ENCODE peak calls at places on chromosomes 13 and 19, in five cellular contexts. One of them, this sample, is unnamed. For H3K4me1, the result is how much of the 10 kb centered on the place peaks cover.

GRCh38 chr19:4369888-4370260 is 26.5 kb downstream of the MPND start:
- DNase-seq in tibial artery: no peak
- DNase-seq in heart left ventricle: no peak
- DNase-seq in H9: peak
- DNase-seq in uterus: no peak
- DNase-seq in this sample: peak

GRCh38 chr19:6088677-6089063 is 21.6 kb downstream of the RFX2 start:
- DNase-seq in tibial artery: no peak
- DNase-seq in heart left ventricle: no peak
- DNase-seq in H9: no peak
- DNase-seq in uterus: no peak
- DNase-seq in this sample: no peak

GRCh38 chr13:50161052-50161451 is 145.8 kb downstream of the KCNRG start:
- DNase-seq in tibial artery: no peak
- DNase-seq in heart left ventricle: no peak
- DNase-seq in H9: no peak
- DNase-seq in uterus: no peak
- DNase-seq in this sample: no peak

GRCh38 chr19:14381689-14382474 is 638 bp downstream of the ADGRE5 start:
- DNase-seq in tibial artery: peak
- DNase-seq in heart left ventricle: peak
- DNase-seq in H9: no peak
- DNase-seq in uterus: peak
- DNase-seq in this sample: no peak

GRCh38 chr19:49335784-49336481 is 727 bp downstream of the CD37 start:
- DNase-seq in tibial artery: no peak
- DNase-seq in heart left ventricle: no peak
- DNase-seq in H9: no peak
- DNase-seq in uterus: no peak
- DNase-seq in this sample: no peak

GRCh38 chr13:112869202-112870061 is 99.6 kb upstream of the MCF2L start:
- DNase-seq in tibial artery: no peak
- DNase-seq in heart left ventricle: no peak
- DNase-seq in H9: no peak
- DNase-seq in uterus: no peak
- DNase-seq in this sample: no peak

GRCh38 chr13:110444226-110444653 is 117.3 kb downstream of the RAB20 start:
- DNase-seq in tibial artery: no peak
- DNase-seq in heart left ventricle: no peak
- DNase-seq in H9: no peak
- DNase-seq in uterus: peak
- DNase-seq in this sample: no peak

GRCh38 chr19:48817585-48818124 is 6.8 kb upstream of the BCAT2 start:
- DNase-seq in tibial artery: no peak
- DNase-seq in heart left ventricle: no peak
- DNase-seq in H9: no peak
- DNase-seq in uterus: no peak
- DNase-seq in this sample: no peak

GRCh38 chr19:17125052-17125727 is 49.6 kb downstream of the MYO9B start:
- DNase-seq in tibial artery: no peak
- DNase-seq in heart left ventricle: no peak
- DNase-seq in H9: no peak
- DNase-seq in uterus: no peak
- DNase-seq in this sample: no peak

GRCh38 chr19:7863971-7864718 is 10.0 kb downstream of the PRR36 start:
- DNase-seq in tibial artery: no peak
- DNase-seq in heart left ventricle: no peak
- DNase-seq in H9: no peak
- DNase-seq in uterus: no peak
- DNase-seq in this sample: no peak

GRCh38 chr13:80901111-80902014 is 560.4 kb upstream of the SPRY2 start:
- DNase-seq in tibial artery: no peak
- DNase-seq in heart left ventricle: peak
- DNase-seq in H9: no peak
- DNase-seq in uterus: no peak
- DNase-seq in this sample: no peak

GRCh38 chr19:33251076-33251475 is 25.4 kb upstream of the SLC7A10 start:
- DNase-seq in tibial artery: no peak
- DNase-seq in heart left ventricle: no peak
- DNase-seq in H9: no peak
- DNase-seq in uterus: no peak
- DNase-seq in this sample: no peak

GRCh38 chr13:27588405-27588804 is 31.9 kb downstream of the LNX2 start:
- DNase-seq in tibial artery: no peak
- DNase-seq in heart left ventricle: no peak
- DNase-seq in H9: no peak
- DNase-seq in uterus: no peak
- DNase-seq in this sample: no peak

GRCh38 chr13:44703371-44703770 is 127.2 kb upstream of the TSC22D1 start:
- DNase-seq in tibial artery: no peak
- DNase-seq in heart left ventricle: no peak
- DNase-seq in H9: no peak
- DNase-seq in uterus: no peak
- DNase-seq in this sample: no peak

GRCh38 chr13:40568246-40568645 is 98.2 kb downstream of the FOXO1 start:
- DNase-seq in tibial artery: no peak
- DNase-seq in heart left ventricle: no peak
- DNase-seq in H9: no peak
- DNase-seq in uterus: no peak
- DNase-seq in this sample: no peak

GRCh38 chr13:40564342-40564997 is 102.0 kb downstream of the FOXO1 start:
- DNase-seq in tibial artery: no peak
- DNase-seq in heart left ventricle: no peak
- DNase-seq in H9: no peak
- DNase-seq in uterus: no peak
- DNase-seq in this sample: no peak

GRCh38 chr13:40565282-40566148 is 100.9 kb downstream of the FOXO1 start:
- DNase-seq in tibial artery: no peak
- DNase-seq in heart left ventricle: no peak
- DNase-seq in H9: no peak
- DNase-seq in uterus: no peak
- DNase-seq in this sample: no peak

GRCh38 chr13:40568672-40569350 is 97.6 kb downstream of the FOXO1 start:
- DNase-seq in tibial artery: no peak
- DNase-seq in heart left ventricle: no peak
- DNase-seq in H9: no peak
- DNase-seq in uterus: no peak
- DNase-seq in this sample: no peak

DNA sequence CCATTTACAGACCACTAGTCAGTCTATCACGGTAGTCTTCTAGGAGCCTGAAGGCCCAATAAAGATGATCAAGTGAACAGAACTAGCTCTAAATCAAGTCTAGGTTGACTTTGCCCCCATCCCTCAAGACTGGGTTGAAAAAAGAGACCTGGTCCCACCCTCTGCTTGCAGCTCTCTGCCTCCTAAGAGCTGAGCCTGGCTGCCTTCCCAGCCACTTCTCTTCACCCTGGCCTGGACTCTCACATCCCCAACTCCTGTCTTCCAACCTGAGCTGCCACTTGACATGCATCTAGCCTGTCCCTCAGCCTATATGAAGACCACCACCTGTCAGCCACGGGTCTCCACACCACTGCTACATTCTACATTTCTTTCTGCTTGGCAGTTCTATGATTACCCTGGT is 99.6 kb downstream of the FOXO1 start:
- DNase-seq in tibial artery: no peak
- DNase-seq in heart left ventricle: no peak
- DNase-seq in H9: no peak
- DNase-seq in uterus: no peak
- DNase-seq in this sample: no peak
- H3K4me1 ChIP-seq in tibial artery: under half
- H3K4me1 ChIP-seq in heart left ventricle: under half
- H3K4me1 ChIP-seq in H9: under half
- H3K4me1 ChIP-seq in uterus: under half
- H3K4me1 ChIP-seq in this sample: half or more

DNA sequence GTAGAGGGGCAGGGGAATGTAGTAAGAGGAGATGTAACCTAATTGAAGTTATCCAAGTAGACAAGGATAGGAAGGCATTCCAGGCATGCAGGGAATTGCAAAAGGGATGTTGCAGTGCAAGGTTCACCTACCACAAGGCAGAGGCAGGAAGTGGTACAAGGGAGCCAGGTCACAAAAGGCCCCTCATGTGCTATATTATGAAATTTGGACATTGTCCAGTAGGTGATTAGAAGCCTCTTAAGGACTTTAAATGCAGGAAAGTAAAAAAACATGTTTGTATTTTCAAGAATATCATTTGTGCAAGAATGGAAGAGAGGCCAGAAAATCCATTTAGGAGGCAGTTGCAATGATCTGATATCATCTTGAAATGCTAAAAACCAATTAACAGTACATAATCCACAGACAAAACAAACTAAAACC is 111.4 kb downstream of the FRY start:
- DNase-seq in tibial artery: no peak
- DNase-seq in heart left ventricle: no peak
- DNase-seq in H9: peak
- DNase-seq in uterus: no peak
- DNase-seq in this sample: no peak
- H3K27ac ChIP-seq in tibial artery: no peak
- H3K27ac ChIP-seq in heart left ventricle: no peak
- H3K27ac ChIP-seq in H9: no peak
- H3K27ac ChIP-seq in uterus: no peak
- H3K27ac ChIP-seq in this sample: no peak

GRCh38 chr19:41156207-41156606 is 36.8 kb upstream of the CYP2S1 start:
- DNase-seq in tibial artery: no peak
- DNase-seq in heart left ventricle: no peak
- DNase-seq in H9: no peak
- DNase-seq in uterus: no peak
- DNase-seq in this sample: no peak
- TF ChIP-seq CTCF in tibial artery: no peak
- TF ChIP-seq CTCF in heart left ventricle: no peak
- TF ChIP-seq CTCF in H9: peak
- TF ChIP-seq CTCF in uterus: no peak
- TF ChIP-seq CTCF in this sample: no peak

DNA sequence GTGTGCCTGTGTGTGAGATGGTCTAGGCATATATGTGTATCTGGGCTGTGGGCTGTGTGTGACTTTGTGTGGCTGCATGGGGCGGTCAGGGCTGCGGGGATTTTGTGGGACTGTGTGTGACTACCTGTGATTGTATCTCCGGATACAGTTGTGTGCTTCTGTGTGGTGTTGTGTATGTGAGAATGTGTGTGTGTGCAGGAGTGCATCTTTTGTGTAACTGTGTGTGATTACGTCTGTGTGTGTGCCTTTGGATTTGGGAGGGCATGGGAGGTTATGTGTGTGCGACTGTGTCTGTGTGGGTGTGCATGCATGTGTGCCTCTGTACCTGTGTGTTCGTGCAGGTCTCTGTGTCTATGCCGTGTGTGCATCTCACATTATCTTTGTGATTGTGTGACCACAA is 7.4 kb downstream of the EHD2 start:
- DNase-seq in tibial artery: no peak
- DNase-seq in heart left ventricle: no peak
- DNase-seq in H9: no peak
- DNase-seq in uterus: no peak
- DNase-seq in this sample: no peak
- H3K4me1 ChIP-seq in tibial artery: under half
- H3K4me1 ChIP-seq in heart left ventricle: under half
- H3K4me1 ChIP-seq in H9: under half
- H3K4me1 ChIP-seq in uterus: under half
- H3K4me1 ChIP-seq in this sample: under half

DNA sequence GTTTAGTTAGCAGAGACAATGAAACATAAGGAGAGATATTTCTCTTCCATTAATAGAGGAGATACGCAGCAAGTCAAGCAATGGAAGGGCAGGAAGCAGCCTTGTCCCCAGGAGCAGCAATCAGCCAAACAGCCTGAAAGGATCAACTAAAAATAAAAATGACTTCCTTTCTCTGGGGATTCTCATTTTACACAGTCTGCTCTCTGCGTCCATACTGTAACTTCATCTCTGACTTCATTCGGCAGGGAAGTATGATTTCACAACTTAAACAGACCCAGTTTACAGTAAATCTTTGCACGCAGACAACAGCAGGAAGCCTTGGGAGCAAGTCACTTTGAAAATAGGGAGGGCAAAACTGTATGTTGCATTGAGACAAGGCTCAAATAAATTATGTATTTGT is 826.7 kb downstream of the DIAPH3 start:
- DNase-seq in tibial artery: no peak
- DNase-seq in heart left ventricle: peak
- DNase-seq in H9: no peak
- DNase-seq in uterus: no peak
- DNase-seq in this sample: no peak
- H3K27ac ChIP-seq in tibial artery: no peak
- H3K27ac ChIP-seq in heart left ventricle: peak
- H3K27ac ChIP-seq in H9: no peak
- H3K27ac ChIP-seq in uterus: no peak
- H3K27ac ChIP-seq in this sample: no peak

GRCh38 chr19:40315812-40316475 is 30.8 kb upstream of the AKT2 start:
- DNase-seq in tibial artery: no peak
- DNase-seq in heart left ventricle: no peak
- DNase-seq in H9: peak
- DNase-seq in uterus: no peak
- DNase-seq in this sample: no peak

GRCh38 chr19:40314646-40315045 is 29.5 kb upstream of the AKT2 start:
- DNase-seq in tibial artery: no peak
- DNase-seq in heart left ventricle: no peak
- DNase-seq in H9: no peak
- DNase-seq in uterus: no peak
- DNase-seq in this sample: no peak

GRCh38 chr19:40313229-40313983 is 28.3 kb upstream of the AKT2 start:
- DNase-seq in tibial artery: no peak
- DNase-seq in heart left ventricle: no peak
- DNase-seq in H9: no peak
- DNase-seq in uterus: no peak
- DNase-seq in this sample: no peak

GRCh38 chr19:40309666-40310065 is 24.5 kb upstream of the AKT2 start:
- DNase-seq in tibial artery: no peak
- DNase-seq in heart left ventricle: no peak
- DNase-seq in H9: no peak
- DNase-seq in uterus: no peak
- DNase-seq in this sample: no peak

GRCh38 chr19:40312533-40312932 is 27.4 kb upstream of the AKT2 start:
- DNase-seq in tibial artery: no peak
- DNase-seq in heart left ventricle: no peak
- DNase-seq in H9: peak
- DNase-seq in uterus: no peak
- DNase-seq in this sample: no peak
- TF ChIP-seq CTCF in tibial artery: no peak
- TF ChIP-seq CTCF in heart left ventricle: no peak
- TF ChIP-seq CTCF in H9: peak
- TF ChIP-seq CTCF in uterus: no peak
- TF ChIP-seq CTCF in this sample: no peak